ENCODE peak calls at places on chromosomes 16 and 17, in six cellular contexts. One of them, this sample, is unnamed.

GRCh38 chr17:78379134-78379497 is 667 bp downstream of the PGS1 start:
- DNase-seq in HepG2: peak
- DNase-seq in H1: no peak
- DNase-seq in GM12878: no peak
- DNase-seq in K562: no peak
- DNase-seq in GM12891: no peak
- DNase-seq in this sample: no peak

GRCh38 chr17:28415886-28416285 is 9.9 kb upstream of the SLC46A1 start:
- DNase-seq in HepG2: no peak
- DNase-seq in H1: no peak
- DNase-seq in GM12878: no peak
- DNase-seq in K562: no peak
- DNase-seq in GM12891: no peak
- DNase-seq in this sample: no peak

GRCh38 chr17:4514206-4514605 is 15.5 kb downstream of the SPNS2 start:
- DNase-seq in HepG2: no peak
- DNase-seq in H1: no peak
- DNase-seq in GM12878: no peak
- DNase-seq in K562: no peak
- DNase-seq in GM12891: no peak
- DNase-seq in this sample: no peak

GRCh38 chr16:17101646-17102045 is 369.1 kb downstream of the XYLT1 start:
- DNase-seq in HepG2: no peak
- DNase-seq in H1: no peak
- DNase-seq in GM12878: no peak
- DNase-seq in K562: peak
- DNase-seq in GM12891: no peak
- DNase-seq in this sample: no peak

GRCh38 chr17:65027305-65027704 is 29.2 kb downstream of the GNA13 start:
- DNase-seq in HepG2: peak
- DNase-seq in H1: no peak
- DNase-seq in GM12878: peak
- DNase-seq in K562: peak
- DNase-seq in GM12891: no peak
- DNase-seq in this sample: peak

GRCh38 chr16:72664122-72664479 is 383.8 kb downstream of the ZFHX3 start:
- DNase-seq in HepG2: no peak
- DNase-seq in H1: no peak
- DNase-seq in GM12878: no peak
- DNase-seq in K562: no peak
- DNase-seq in GM12891: no peak
- DNase-seq in this sample: no peak

GRCh38 chr17:77085916-77086432 is 54.8 kb upstream of the SEC14L1 start:
- DNase-seq in HepG2: no peak
- DNase-seq in H1: peak
- DNase-seq in GM12878: no peak
- DNase-seq in K562: no peak
- DNase-seq in GM12891: no peak
- DNase-seq in this sample: no peak

GRCh38 chr17:64741038-64741641 is 79.0 kb upstream of the SMURF2 start:
- DNase-seq in HepG2: no peak
- DNase-seq in H1: no peak
- DNase-seq in GM12878: no peak
- DNase-seq in K562: no peak
- DNase-seq in GM12891: no peak
- DNase-seq in this sample: no peak

GRCh38 chr16:14444979-14445810 is 184.9 kb downstream of the PARN start:
- DNase-seq in HepG2: no peak
- DNase-seq in H1: no peak
- DNase-seq in GM12878: no peak
- DNase-seq in K562: no peak
- DNase-seq in GM12891: no peak
- DNase-seq in this sample: no peak

GRCh38 chr16:4344659-4345438 is 6.3 kb downstream of the PAM16 start:
- DNase-seq in HepG2: peak
- DNase-seq in H1: no peak
- DNase-seq in GM12878: no peak
- DNase-seq in K562: peak
- DNase-seq in GM12891: no peak
- DNase-seq in this sample: no peak

GRCh38 chr17:79587945-79588344 is 22.9 kb downstream of the RBFOX3 start:
- DNase-seq in HepG2: no peak
- DNase-seq in H1: no peak
- DNase-seq in GM12878: no peak
- DNase-seq in K562: no peak
- DNase-seq in GM12891: no peak
- DNase-seq in this sample: no peak

GRCh38 chr17:55720917-55721836 is 1.5 kb downstream of the TMEM100 start:
- DNase-seq in HepG2: no peak
- DNase-seq in H1: no peak
- DNase-seq in GM12878: no peak
- DNase-seq in K562: no peak
- DNase-seq in GM12891: no peak
- DNase-seq in this sample: no peak

GRCh38 chr17:35695613-35696012 is 35.8 kb upstream of the RASL10B start:
- DNase-seq in HepG2: no peak
- DNase-seq in H1: no peak
- DNase-seq in GM12878: no peak
- DNase-seq in K562: no peak
- DNase-seq in GM12891: no peak
- DNase-seq in this sample: no peak

GRCh38 chr16:89670496-89671431 is 13.1 kb downstream of the SPATA33 start:
- DNase-seq in HepG2: peak
- DNase-seq in H1: no peak
- DNase-seq in GM12878: no peak
- DNase-seq in K562: no peak
- DNase-seq in GM12891: no peak
- DNase-seq in this sample: no peak

GRCh38 chr16:50449800-50450199 is 81.0 kb upstream of the BRD7 start:
- DNase-seq in HepG2: no peak
- DNase-seq in H1: no peak
- DNase-seq in GM12878: no peak
- DNase-seq in K562: no peak
- DNase-seq in GM12891: no peak
- DNase-seq in this sample: no peak

GRCh38 chr16:12664334-12664733 is 139.4 kb downstream of the CPPED1 start:
- DNase-seq in HepG2: no peak
- DNase-seq in H1: no peak
- DNase-seq in GM12878: no peak
- DNase-seq in K562: no peak
- DNase-seq in GM12891: no peak
- DNase-seq in this sample: no peak
- TF ChIP-seq POLR2AphosphoS5 in HepG2: no peak
- TF ChIP-seq POLR2AphosphoS5 in H1: no peak
- TF ChIP-seq POLR2AphosphoS5 in GM12878: no peak
- TF ChIP-seq POLR2AphosphoS5 in K562: no peak
- TF ChIP-seq POLR2AphosphoS5 in GM12891: no peak
- TF ChIP-seq POLR2AphosphoS5 in this sample: no peak

GRCh38 chr16:47175152-47175551 is 31.4 kb upstream of the NETO2 start:
- DNase-seq in HepG2: no peak
- DNase-seq in H1: no peak
- DNase-seq in GM12878: no peak
- DNase-seq in K562: no peak
- DNase-seq in GM12891: no peak
- DNase-seq in this sample: no peak

GRCh38 chr16:47182318-47182717 is 38.6 kb upstream of the NETO2 start:
- DNase-seq in HepG2: peak
- DNase-seq in H1: no peak
- DNase-seq in GM12878: no peak
- DNase-seq in K562: no peak
- DNase-seq in GM12891: no peak
- DNase-seq in this sample: no peak

GRCh38 chr16:47180073-47180472 is 36.3 kb upstream of the NETO2 start:
- DNase-seq in HepG2: no peak
- DNase-seq in H1: no peak
- DNase-seq in GM12878: no peak
- DNase-seq in K562: no peak
- DNase-seq in GM12891: no peak
- DNase-seq in this sample: no peak
- TF ChIP-seq POLR2A in HepG2: no peak
- TF ChIP-seq POLR2A in H1: no peak
- TF ChIP-seq POLR2A in GM12878: no peak
- TF ChIP-seq POLR2A in K562: no peak
- TF ChIP-seq POLR2A in GM12891: no peak
- TF ChIP-seq POLR2A in this sample: no peak

GRCh38 chr17:80991645-80992076 is at the start of gene CHMP6:
- DNase-seq in HepG2: peak
- DNase-seq in H1: peak
- DNase-seq in GM12878: no peak
- DNase-seq in K562: peak
- DNase-seq in GM12891: peak
- DNase-seq in this sample: peak

GRCh38 chr17:80992077-80992947 is 671 bp downstream of the CHMP6 start:
- DNase-seq in HepG2: no peak
- DNase-seq in H1: no peak
- DNase-seq in GM12878: no peak
- DNase-seq in K562: no peak
- DNase-seq in GM12891: peak
- DNase-seq in this sample: peak

GRCh38 chr17:80995131-80995530 is 3.5 kb downstream of the CHMP6 start:
- DNase-seq in HepG2: no peak
- DNase-seq in H1: no peak
- DNase-seq in GM12878: no peak
- DNase-seq in K562: peak
- DNase-seq in GM12891: no peak
- DNase-seq in this sample: no peak

GRCh38 chr17:80990921-80991644 is 558 bp upstream of the CHMP6 start:
- DNase-seq in HepG2: peak
- DNase-seq in H1: no peak
- DNase-seq in GM12878: no peak
- DNase-seq in K562: peak
- DNase-seq in GM12891: peak
- DNase-seq in this sample: no peak

DNA sequence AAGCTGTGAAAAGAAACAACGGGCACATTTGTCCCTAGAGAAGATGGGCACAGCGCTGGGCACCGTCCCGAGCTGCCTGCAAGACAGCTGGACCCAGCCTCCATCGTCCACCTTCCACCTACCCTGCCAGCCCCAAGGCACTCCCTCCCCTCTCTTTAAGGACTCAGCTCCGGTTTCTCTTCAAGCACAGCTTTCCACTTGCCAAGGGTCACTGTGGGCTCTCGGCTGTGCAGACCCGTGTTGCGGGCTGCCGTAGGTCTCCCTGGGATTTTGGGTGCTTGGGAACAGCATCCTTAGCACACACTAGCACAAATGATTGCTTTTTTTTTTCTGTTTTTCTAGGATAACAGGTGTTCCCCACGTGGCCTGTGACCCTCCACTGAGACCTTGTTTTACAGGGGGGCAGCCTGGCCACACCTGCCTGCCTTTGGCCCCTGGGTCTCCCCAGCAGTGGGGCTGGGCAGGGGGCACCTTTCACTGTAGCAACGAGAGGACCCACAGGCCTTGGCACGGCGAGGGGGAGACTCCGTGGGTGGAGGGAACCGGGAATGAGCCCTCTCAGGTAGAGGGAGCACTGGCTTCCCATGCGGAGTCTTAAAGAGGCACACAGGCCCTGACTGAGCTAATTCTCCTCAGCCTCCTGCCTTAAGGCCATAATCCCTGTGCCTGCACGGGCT is 1.4 kb downstream of the CHMP6 start:
- DNase-seq in HepG2: no peak
- DNase-seq in H1: no peak
- DNase-seq in GM12878: no peak
- DNase-seq in K562: peak
- DNase-seq in GM12891: peak
- DNase-seq in this sample: peak
- TF ChIP-seq TAF1 in HepG2: no peak
- TF ChIP-seq TAF1 in H1: no peak
- TF ChIP-seq TAF1 in GM12878: no peak
- TF ChIP-seq TAF1 in K562: no peak
- TF ChIP-seq TAF1 in GM12891: no peak
- TF ChIP-seq TAF1 in this sample: no peak

GRCh38 chr17:68759343-68760140 is 158.4 kb upstream of the FAM20A start:
- DNase-seq in HepG2: peak
- DNase-seq in H1: peak
- DNase-seq in GM12878: no peak
- DNase-seq in K562: peak
- DNase-seq in GM12891: peak
- DNase-seq in this sample: peak
- TF ChIP-seq POLR2AphosphoS5 in HepG2: peak
- TF ChIP-seq POLR2AphosphoS5 in H1: no peak
- TF ChIP-seq POLR2AphosphoS5 in GM12878: no peak
- TF ChIP-seq POLR2AphosphoS5 in K562: no peak
- TF ChIP-seq POLR2AphosphoS5 in GM12891: no peak
- TF ChIP-seq POLR2AphosphoS5 in this sample: no peak

DNA sequence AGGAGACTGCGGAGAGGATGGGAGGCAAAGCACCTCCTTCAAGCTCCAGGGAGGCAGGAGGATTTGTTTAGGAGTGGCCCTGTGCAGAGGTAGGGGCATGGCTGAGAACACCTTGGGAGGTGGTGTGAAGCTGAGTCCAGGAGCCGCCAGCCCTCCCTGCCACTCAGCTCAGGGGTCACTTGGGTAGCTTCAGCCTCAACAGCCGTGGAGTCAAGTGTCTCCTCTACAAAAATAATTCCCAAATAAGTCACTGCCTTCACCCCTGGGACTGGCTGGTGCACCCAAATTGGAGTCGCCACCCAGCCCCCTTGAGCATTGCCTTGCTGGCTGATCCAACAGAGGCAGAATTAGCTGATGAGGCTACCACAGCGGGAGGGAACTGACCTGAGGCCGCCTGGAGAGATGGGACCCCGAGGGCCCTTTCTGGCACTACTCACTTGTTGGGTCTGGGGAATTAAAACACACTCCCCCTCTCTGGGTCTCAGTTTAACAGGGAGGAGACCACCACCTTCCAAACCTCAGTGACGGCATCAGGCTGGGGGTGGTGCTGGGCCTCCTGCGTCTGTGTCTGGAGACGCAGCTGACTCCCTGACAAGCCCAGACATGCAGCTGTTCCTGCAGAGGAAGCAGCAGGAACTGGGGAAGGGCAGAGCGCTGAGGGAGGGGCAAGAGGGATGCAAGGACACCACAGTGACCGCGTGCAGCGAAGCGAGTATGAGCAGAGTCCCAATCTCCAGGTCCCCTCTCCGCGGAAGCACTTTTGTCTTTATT is 87.9 kb upstream of the TOB1 start:
- DNase-seq in HepG2: no peak
- DNase-seq in H1: no peak
- DNase-seq in GM12878: no peak
- DNase-seq in K562: no peak
- DNase-seq in GM12891: no peak
- DNase-seq in this sample: no peak
- TF ChIP-seq POLR2A in HepG2: no peak
- TF ChIP-seq POLR2A in H1: no peak
- TF ChIP-seq POLR2A in GM12878: peak
- TF ChIP-seq POLR2A in K562: no peak
- TF ChIP-seq POLR2A in GM12891: no peak
- TF ChIP-seq POLR2A in this sample: no peak

This sample was measured in GM12892.